ENCODE peak calls at places on chromosome 20, in six cellular contexts. G, L, V, K, Z and Q are unnamed samples.

GRCh38 chr20:38222231-38222922 is 38.2 kb downstream of the KIAA1755 start:
- DNase-seq in G (peak), L (peak), V (peak), K (peak), Z (peak), Q (peak)

GRCh38 chr20:38120625-38120988 is 44.5 kb downstream of the TGM2 start:
- DNase-seq in G (no peak), L (no peak), V (no peak), K (no peak), Z (no peak), Q (no peak)

GRCh38 chr20:35934050-35934449 is 20.3 kb downstream of the SCAND1 start:
- DNase-seq in G (no peak), L (no peak), V (no peak), K (no peak), Z (no peak), Q (no peak)

GRCh38 chr20:760751-761417 is 7.4 kb downstream of the SLC52A3 start:
- DNase-seq in G (peak), L (no peak), V (peak), K (peak), Z (no peak), Q (no peak)

GRCh38 chr20:23047738-23048214 is 1.7 kb downstream of the THBD start:
- DNase-seq in G (no peak), L (no peak), V (no peak), K (no peak), Z (no peak), Q (no peak)

GRCh38 chr20:50317644-50318043 is 127.0 kb downstream of the CEBPB start:
- DNase-seq in G (no peak), L (no peak), V (no peak), K (no peak), Z (peak), Q (no peak)

GRCh38 chr20:7841967-7842301 is 98.3 kb downstream of the HAO1 start:
- DNase-seq in G (no peak), L (peak), V (peak), K (no peak), Z (no peak), Q (no peak)

GRCh38 chr20:58752565-58752964 is 60.0 kb downstream of the NPEPL1 start:
- DNase-seq in G (no peak), L (no peak), V (no peak), K (no peak), Z (no peak), Q (no peak)

GRCh38 chr20:58906894-58907293 is 54.4 kb downstream of the GNAS start:
- DNase-seq in G (no peak), L (peak), V (peak), K (no peak), Z (peak), Q (no peak)

GRCh38 chr20:10954137-10954840 is 280.5 kb upstream of the JAG1 start:
- DNase-seq in G (no peak), L (no peak), V (no peak), K (no peak), Z (no peak), Q (no peak)

GRCh38 chr20:22604815-22605214 is 20.4 kb upstream of the FOXA2 start:
- DNase-seq in G (no peak), L (no peak), V (no peak), K (no peak), Z (no peak), Q (no peak)

GRCh38 chr20:36574278-36575065 is 1.1 kb downstream of the TGIF2 start:
- DNase-seq in G (no peak), L (peak), V (peak), K (peak), Z (peak), Q (no peak)

GRCh38 chr20:13148402-13148801 is 72.7 kb upstream of the ISM1 start:
- DNase-seq in G (no peak), L (no peak), V (no peak), K (no peak), Z (no peak), Q (no peak)

GRCh38 chr20:53707341-53708102 is 113.9 kb upstream of the ZNF217 start:
- DNase-seq in G (no peak), L (peak), V (peak), K (no peak), Z (no peak), Q (no peak)

GRCh38 chr20:59933296-59933848 is at the start of gene SYCP2:
- DNase-seq in G (no peak), L (peak), V (peak), K (peak), Z (peak), Q (no peak)

GRCh38 chr20:53837126-53837826 is 233.1 kb downstream of the BCAS1 start:
- DNase-seq in G (no peak), L (no peak), V (no peak), K (no peak), Z (peak), Q (no peak)

GRCh38 chr20:51457281-51457932 is 85.1 kb downstream of the NFATC2 start:
- DNase-seq in G (peak), L (peak), V (peak), K (no peak), Z (peak), Q (no peak)

GRCh38 chr20:37204056-37204455 is 24.7 kb upstream of the MROH8 start:
- DNase-seq in G (no peak), L (no peak), V (no peak), K (no peak), Z (no peak), Q (no peak)

GRCh38 chr20:24132246-24132645 is 143.7 kb upstream of the GGTLC1 start:
- DNase-seq in G (no peak), L (peak), V (no peak), K (no peak), Z (no peak), Q (no peak)

GRCh38 chr20:62830821-62831220 is 14.0 kb downstream of the COL9A3 start:
- DNase-seq in G (no peak), L (no peak), V (no peak), K (no peak), Z (no peak), Q (no peak)

GRCh38 chr20:10005885-10006284 is 28.9 kb upstream of the ANKEF1 start:
- DNase-seq in G (no peak), L (no peak), V (no peak), K (no peak), Z (peak), Q (no peak)

GRCh38 chr20:41512624-41513023 is 105.6 kb downstream of the CHD6 start:
- DNase-seq in G (no peak), L (no peak), V (no peak), K (no peak), Z (no peak), Q (no peak)

GRCh38 chr20:33442136-33443005 is 1.2 kb downstream of the SNTA1 start:
- DNase-seq in G (no peak), L (no peak), V (no peak), K (no peak), Z (peak), Q (no peak)

GRCh38 chr20:33443512-33444239 is at the start of gene SNTA1:
- DNase-seq in G (no peak), L (peak), V (peak), K (peak), Z (peak), Q (peak)

GRCh38 chr20:33443006-33443511 is 504 bp downstream of the SNTA1 start:
- DNase-seq in G (no peak), L (no peak), V (no peak), K (no peak), Z (no peak), Q (peak)

GRCh38 chr20:33445881-33446615 is 2.5 kb upstream of the SNTA1 start:
- DNase-seq in G (no peak), L (no peak), V (no peak), K (no peak), Z (no peak), Q (no peak)

DNA sequence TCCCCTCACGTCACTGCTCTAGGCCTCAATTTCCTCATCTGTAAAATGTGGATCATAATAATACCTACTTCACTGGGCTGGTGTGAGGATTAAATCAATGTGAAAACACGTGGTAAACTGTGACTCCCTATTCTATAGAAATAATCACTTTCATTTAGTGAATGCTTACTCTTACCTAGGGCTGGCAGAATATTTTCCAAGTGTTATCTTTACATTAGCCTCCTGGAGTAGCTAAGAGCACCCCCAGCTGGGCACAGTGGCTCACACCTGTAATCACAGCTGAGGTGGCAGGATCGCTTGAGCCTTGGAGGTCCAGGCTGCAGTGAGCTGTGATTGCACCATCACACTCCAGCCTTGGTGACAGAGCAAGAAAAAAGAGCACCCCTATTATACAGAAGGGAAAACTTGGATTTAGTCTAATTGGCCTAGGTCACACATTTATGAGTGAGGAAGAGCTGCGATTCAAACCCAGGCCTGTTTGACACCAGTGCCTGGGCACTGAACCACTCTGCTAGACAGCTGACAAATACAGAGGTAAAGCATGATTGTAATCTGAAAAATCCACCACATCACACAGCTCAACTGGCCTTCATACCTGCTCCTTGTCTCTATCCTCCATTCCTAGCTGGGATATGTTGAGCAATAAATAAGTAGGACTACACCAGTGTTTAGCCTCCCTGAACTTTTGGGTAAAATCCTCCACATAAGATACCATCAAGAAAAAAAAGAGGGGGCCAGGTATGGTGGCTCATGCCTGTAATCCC is 1.4 kb upstream of the SNTA1 start:
- DNase-seq in G (no peak), L (no peak), V (peak), K (no peak), Z (peak), Q (no peak)
- TF ChIP-seq CTCF in G (peak), L (peak), V (peak), K (no peak), Z (peak), Q (peak)

GRCh38 chr20:57332105-57333089 is 2.8 kb downstream of the SPO11 start:
- DNase-seq in G (no peak), L (no peak), V (no peak), K (no peak), Z (no peak), Q (no peak)
- TF ChIP-seq CTCF in G (peak), L (no peak), V (no peak), K (peak), Z (peak), Q (peak)

GRCh38 chr20:48926816-48927215 is 5.3 kb downstream of the ARFGEF2 start:
- DNase-seq in G (no peak), L (no peak), V (no peak), K (no peak), Z (no peak), Q (no peak)
- TF ChIP-seq CTCF in G (no peak), L (no peak), V (no peak), K (no peak), Z (no peak), Q (no peak)

DNA sequence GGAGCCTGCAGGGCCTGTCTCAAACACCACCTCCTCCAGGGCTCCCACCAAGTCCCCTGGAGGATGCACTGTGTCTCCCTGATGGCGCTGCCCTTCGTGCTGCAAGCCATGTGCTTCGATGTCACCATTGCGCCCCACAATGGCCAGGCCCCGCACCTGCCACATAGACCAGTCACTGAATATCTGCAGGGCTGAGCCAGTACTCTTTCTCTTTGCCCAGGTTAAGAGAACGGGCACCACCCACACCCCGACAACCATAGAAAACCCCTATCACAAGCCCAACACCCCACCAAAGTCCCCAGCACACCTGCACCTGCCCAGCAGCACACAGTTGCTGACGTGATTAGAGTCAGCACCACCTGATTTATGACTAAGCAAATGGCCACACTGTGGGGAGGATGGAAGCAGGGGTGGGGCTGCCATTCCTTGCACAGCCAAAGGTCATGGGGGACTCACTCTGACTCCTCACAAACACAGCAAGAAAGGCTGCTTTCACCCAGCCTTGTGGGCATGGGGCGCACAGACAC is 104.3 kb downstream of the SLC23A2 start:
- DNase-seq in G (no peak), L (no peak), V (peak), K (no peak), Z (no peak), Q (no peak)
- TF ChIP-seq CTCF in G (no peak), L (no peak), V (no peak), K (no peak), Z (no peak), Q (peak)